ENCODE peak calls at places on chromosome 15, in six cellular contexts. H is transverse colon, A is prostate gland, P is Peyer's patch, E is heart left ventricle, Q is right lobe of liver. Y is an unnamed sample.

GRCh38 chr15:63243101-63243500 is 34.3 kb upstream of the APH1B start:
- DNase-seq in H (no peak), A (no peak), P (no peak), E (peak), Q (no peak), Y (no peak)

GRCh38 chr15:84638103-84638502 is 16.0 kb downstream of the WDR73 start:
- DNase-seq in H (no peak), A (no peak), P (no peak), E (no peak), Q (no peak), Y (no peak)

GRCh38 chr15:38479286-38479685 is 25.4 kb downstream of the FAM98B start:
- DNase-seq in H (no peak), A (no peak), P (no peak), E (no peak), Q (no peak), Y (no peak)

GRCh38 chr15:80160570-80161156 is 7.9 kb downstream of the FAH start:
- DNase-seq in H (peak), A (no peak), P (no peak), E (peak), Q (peak), Y (peak)

GRCh38 chr15:96020133-96020532 is 310.4 kb upstream of the NR2F2 start:
- DNase-seq in H (no peak), A (peak), P (no peak), E (no peak), Q (no peak), Y (no peak)

GRCh38 chr15:96948981-96949380 is 618.5 kb downstream of the NR2F2 start:
- DNase-seq in H (no peak), A (no peak), P (no peak), E (no peak), Q (no peak), Y (no peak)

GRCh38 chr15:30943654-30944335 is 40.1 kb downstream of the FAN1 start:
- DNase-seq in H (no peak), A (no peak), P (no peak), E (no peak), Q (no peak), Y (no peak)

GRCh38 chr15:85592148-85592547 is 202.6 kb downstream of the KLHL25 start:
- DNase-seq in H (no peak), A (no peak), P (no peak), E (no peak), Q (no peak), Y (no peak)

GRCh38 chr15:71752604-71753289 is 57.6 kb upstream of the NR2E3 start:
- DNase-seq in H (peak), A (peak), P (peak), E (no peak), Q (no peak), Y (no peak)

GRCh38 chr15:70701891-70702568 is 61.3 kb downstream of the UACA start:
- DNase-seq in H (no peak), A (no peak), P (no peak), E (peak), Q (no peak), Y (no peak)

GRCh38 chr15:74889390-74889881 is 406 bp upstream of the MPI start:
- DNase-seq in H (peak), A (no peak), P (peak), E (peak), Q (no peak), Y (peak)

GRCh38 chr15:70318594-70318993 is 220.9 kb upstream of the TLE3 start:
- DNase-seq in H (no peak), A (no peak), P (no peak), E (no peak), Q (no peak), Y (no peak)

GRCh38 chr15:90883971-90884718 is at the start of gene FES:
- DNase-seq in H (peak), A (no peak), P (peak), E (peak), Q (peak), Y (peak)

GRCh38 chr15:58065445-58066041 is at the start of gene ALDH1A2:
- DNase-seq in H (peak), A (peak), P (peak), E (peak), Q (peak), Y (peak)

GRCh38 chr15:96466548-96466947 is 136.0 kb downstream of the NR2F2 start:
- DNase-seq in H (no peak), A (no peak), P (no peak), E (no peak), Q (no peak), Y (no peak)

GRCh38 chr15:78364233-78364632 is 24.1 kb downstream of the CRABP1 start:
- DNase-seq in H (no peak), A (no peak), P (no peak), E (peak), Q (no peak), Y (no peak)

GRCh38 chr15:63052128-63052826 is 9.7 kb downstream of the TPM1 start:
- DNase-seq in H (no peak), A (no peak), P (no peak), E (no peak), Q (no peak), Y (no peak)

GRCh38 chr15:84988909-84989644 is 7.4 kb downstream of the PDE8A start:
- DNase-seq in H (no peak), A (no peak), P (no peak), E (no peak), Q (no peak), Y (no peak)

GRCh38 chr15:68774120-68774519 is 46.6 kb downstream of the ANP32A start:
- DNase-seq in H (no peak), A (no peak), P (no peak), E (no peak), Q (no peak), Y (no peak)

GRCh38 chr15:94265009-94265408 is 33.6 kb downstream of the MCTP2 start:
- DNase-seq in H (no peak), A (no peak), P (no peak), E (no peak), Q (no peak), Y (no peak)

GRCh38 chr15:44726568-44727461 is 9.5 kb upstream of the TRIM69 start:
- DNase-seq in H (peak), A (peak), P (no peak), E (no peak), Q (no peak), Y (no peak)
- TF ChIP-seq POLR2A in H (peak), A (no peak), P (peak), E (no peak), Q (peak), Y (no peak)

GRCh38 chr15:101652098-101652782 is at the start of gene TM2D3:
- DNase-seq in H (peak), A (peak), P (peak), E (peak), Q (peak), Y (peak)
- H3K4me3 ChIP-seq in H (peak), A (peak), P (peak), E (peak), Q (peak), Y (peak)

DNA sequence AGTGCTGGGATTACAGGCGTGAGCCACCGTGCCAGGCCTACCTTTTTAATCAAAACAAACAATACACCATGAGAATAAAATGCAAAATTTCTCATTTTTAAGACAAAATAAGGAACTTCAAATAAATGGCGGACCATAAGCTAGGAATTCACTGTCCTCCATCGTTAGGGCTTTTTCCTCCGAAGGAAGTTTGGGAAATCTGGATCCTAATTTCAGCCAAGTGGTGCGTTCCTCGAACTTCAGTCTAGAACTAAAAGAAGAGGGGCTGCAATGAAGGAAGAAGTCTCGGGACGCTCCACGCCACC is 260 bp downstream of the EXD1 start:
- DNase-seq in H (no peak), A (no peak), P (no peak), E (no peak), Q (no peak), Y (no peak)
- H3K27ac ChIP-seq in H (peak), A (peak), P (peak), E (peak), Q (no peak), Y (peak)

GRCh38 chr15:40160689-40161688 is at the start of gene BUB1B:
- DNase-seq in H (peak), A (peak), P (peak), E (peak), Q (peak), Y (peak)
- TF ChIP-seq POLR2A in H (no peak), A (no peak), P (no peak), E (no peak), Q (no peak), Y (no peak)

GRCh38 chr15:42359990-42360389 is 689 bp downstream of the CAPN3 start:
- DNase-seq in H (no peak), A (no peak), P (no peak), E (no peak), Q (no peak), Y (no peak)

GRCh38 chr15:42355291-42355690 is 4.0 kb upstream of the CAPN3 start:
- DNase-seq in H (no peak), A (no peak), P (no peak), E (no peak), Q (no peak), Y (no peak)

GRCh38 chr15:42358141-42358540 is 1.2 kb upstream of the CAPN3 start:
- DNase-seq in H (no peak), A (no peak), P (no peak), E (no peak), Q (no peak), Y (no peak)

GRCh38 chr15:42360535-42361112 is 1.3 kb downstream of the CAPN3 start:
- DNase-seq in H (no peak), A (no peak), P (no peak), E (no peak), Q (no peak), Y (no peak)

GRCh38 chr15:42359249-42359648 is at the start of gene CAPN3:
- DNase-seq in H (no peak), A (no peak), P (no peak), E (no peak), Q (no peak), Y (no peak)
- H3K4me3 ChIP-seq in H (no peak), A (no peak), P (no peak), E (no peak), Q (no peak), Y (no peak)

GRCh38 chr15:59315914-59316428 is 56.7 kb downstream of the MYO1E start:
- DNase-seq in H (no peak), A (peak), P (no peak), E (no peak), Q (no peak), Y (no peak)

GRCh38 chr15:59317211-59317610 is 55.5 kb downstream of the MYO1E start:
- DNase-seq in H (no peak), A (no peak), P (no peak), E (no peak), Q (no peak), Y (no peak)

GRCh38 chr15:59312199-59312598 is 60.5 kb downstream of the MYO1E start:
- DNase-seq in H (no peak), A (no peak), P (no peak), E (no peak), Q (no peak), Y (no peak)

GRCh38 chr15:59311245-59311644 is 61.4 kb downstream of the MYO1E start:
- DNase-seq in H (no peak), A (no peak), P (no peak), E (no peak), Q (no peak), Y (no peak)

GRCh38 chr15:59313703-59314332 is 58.9 kb downstream of the MYO1E start:
- DNase-seq in H (peak), A (peak), P (peak), E (peak), Q (peak), Y (no peak)
- H3K27ac ChIP-seq in H (peak), A (peak), P (peak), E (peak), Q (peak), Y (no peak)

GRCh38 chr15:34642252-34642651 is 58.8 kb upstream of the GOLGA8B start:
- DNase-seq in H (no peak), A (no peak), P (no peak), E (no peak), Q (no peak), Y (no peak)

GRCh38 chr15:34644061-34644460 is 60.6 kb upstream of the GOLGA8B start:
- DNase-seq in H (no peak), A (no peak), P (no peak), E (no peak), Q (no peak), Y (no peak)

GRCh38 chr15:34644851-34645250 is 61.4 kb upstream of the GOLGA8B start:
- DNase-seq in H (no peak), A (no peak), P (no peak), E (no peak), Q (no peak), Y (no peak)

GRCh38 chr15:34637305-34637704 is 53.9 kb upstream of the GOLGA8B start:
- DNase-seq in H (no peak), A (no peak), P (no peak), E (no peak), Q (no peak), Y (no peak)

DNA sequence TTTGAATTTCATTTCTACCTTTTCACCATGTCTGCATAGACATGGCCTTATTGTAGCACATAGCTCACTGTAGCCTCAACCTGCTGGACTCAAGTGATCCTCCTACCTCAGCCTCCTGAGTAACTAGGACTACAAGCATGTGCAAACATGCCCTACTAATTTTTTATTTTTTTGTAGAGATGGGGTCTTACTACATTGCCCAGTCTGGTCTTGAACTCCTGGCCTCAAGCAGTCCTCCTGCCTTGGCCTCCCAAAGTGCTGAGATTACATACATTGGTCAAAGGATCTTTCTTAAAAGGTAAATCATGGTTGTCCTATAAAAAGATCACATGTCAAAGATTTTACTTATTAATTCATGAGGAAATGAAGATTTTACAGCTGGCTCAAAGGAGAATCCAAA is 57.2 kb upstream of the GOLGA8B start:
- DNase-seq in H (no peak), A (no peak), P (no peak), E (no peak), Q (no peak), Y (no peak)
- TF ChIP-seq POLR2A in H (no peak), A (no peak), P (no peak), E (no peak), Q (no peak), Y (no peak)